ENCODE peak calls at places on chromosome 12, in six cellular contexts. C, X, N, Y, G and H are unnamed samples.

GRCh38 chr12:109946505-109946904 is 46.4 kb downstream of the TCHP start:
- DNase-seq in X (no peak), Y (no peak), C (no peak), G (no peak), N (no peak), H (no peak)

GRCh38 chr12:19971881-19972280 is 396.5 kb upstream of the PDE3A start:
- DNase-seq in N (no peak), X (no peak), Y (no peak), C (no peak), G (no peak), H (no peak)

GRCh38 chr12:124683330-124683662 is 115.9 kb upstream of the NCOR2 start:
- DNase-seq in Y (peak; percentile 57), N (no peak), C (no peak), X (no peak), G (no peak), H (no peak)

GRCh38 chr12:124713041-124713435 is 145.6 kb upstream of the NCOR2 start:
- DNase-seq in C (no peak), Y (no peak), G (peak; percentile 4), X (no peak), N (no peak), H (no peak)

GRCh38 chr12:122963928-122964240 is 2.4 kb downstream of the ABCB9 start:
- DNase-seq in N (no peak), G (no peak), Y (no peak), X (no peak), C (no peak), H (no peak)

GRCh38 chr12:50690923-50691322 is 73.0 kb upstream of the ATF1 start:
- DNase-seq in Y (peak; percentile 79), N (no peak), G (no peak), X (no peak), C (no peak), H (no peak)

GRCh38 chr12:49864817-49865090 is 21.8 kb upstream of the BCDIN3D start:
- DNase-seq in Y (no peak), G (no peak), X (no peak), C (no peak), N (no peak), H (no peak)

GRCh38 chr12:67433393-67434175 is 164.4 kb downstream of the CAND1 start:
- DNase-seq in N (peak; percentile 11), Y (no peak), G (no peak), X (no peak), C (no peak), H (no peak)

GRCh38 chr12:31861360-31861759 is 97.9 kb upstream of the RESF1 start:
- DNase-seq in Y (no peak), G (no peak), N (no peak), C (no peak), X (no peak), H (no peak)

GRCh38 chr12:27969901-27970390 is 2.6 kb downstream of the PTHLH start:
- DNase-seq in G (peak; percentile 25), X (no peak), C (peak; percentile 82), Y (peak; percentile 38), N (peak; percentile 52), H (peak; percentile 45)

GRCh38 chr12:19967001-19967400 is 401.3 kb upstream of the PDE3A start:
- DNase-seq in N (no peak), G (no peak), C (no peak), X (no peak), Y (no peak), H (no peak)

GRCh38 chr12:101703487-101703886 is 6.0 kb downstream of the CHPT1 start:
- DNase-seq in X (no peak), G (no peak), Y (no peak), C (no peak), N (peak; percentile 17), H (no peak)

GRCh38 chr12:77992760-77993159 is 162.1 kb downstream of the NAV3 start:
- DNase-seq in Y (no peak), X (no peak), N (no peak), C (no peak), G (no peak), H (no peak)

GRCh38 chr12:47549258-47549657 is 156.6 kb downstream of the RPAP3 start:
- DNase-seq in C (no peak), X (no peak), N (no peak), Y (no peak), G (no peak), H (no peak)

GRCh38 chr12:93944196-93944595 is 204.2 kb upstream of the PLXNC1 start:
- DNase-seq in C (no peak), X (no peak), Y (no peak), G (no peak), N (no peak), H (no peak)
- TF ChIP-seq RAD21 in C (no peak), X (no peak), Y (no peak), G (no peak), N (no peak), H (no peak)

DNA sequence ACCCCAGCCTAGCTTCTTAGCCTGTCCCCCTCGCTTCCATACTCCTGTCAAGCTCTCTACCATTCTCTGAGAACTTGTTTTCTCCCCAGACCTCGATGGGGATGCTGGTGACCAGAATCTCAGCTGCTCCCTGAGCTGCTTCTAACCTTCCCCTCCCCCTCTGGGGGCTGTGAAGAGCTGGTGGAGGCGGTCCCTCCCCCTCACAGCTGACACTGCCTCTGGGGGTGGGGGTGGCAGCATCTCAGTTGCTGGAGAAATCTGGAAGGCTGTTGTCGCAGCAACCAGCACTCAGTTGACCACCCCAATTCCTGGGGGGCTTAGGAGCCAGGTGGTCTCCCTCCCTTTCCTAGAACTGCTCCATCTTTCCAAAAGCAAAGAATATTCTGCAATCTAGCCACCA is 4.7 kb downstream of the PPP1R1A start:
- DNase-seq in N (no peak), G (no peak), Y (no peak), X (no peak), C (no peak), H (no peak)
- TF ChIP-seq SIN3A in N (no peak), G (no peak), Y (no peak), X (no peak), C (no peak), H (no peak)

GRCh38 chr12:2693204-2693860 is 101.4 kb upstream of the FKBP4 start:
- DNase-seq in C (no peak), X (no peak), Y (no peak), G (no peak), N (no peak), H (peak; percentile 8)
- H3K9ac ChIP-seq in C (no peak overlapping the region), X (no peak overlapping the region), Y (no peak overlapping the region), G (no peak overlapping the region), N (no peak overlapping the region), H (no peak overlapping the region)

GRCh38 chr12:115572440-115572839 is 705.1 kb downstream of the MED13L start:
- DNase-seq in N (no peak), Y (no peak), G (peak; percentile 86), C (no peak), X (no peak), H (no peak)
- TF ChIP-seq RAD21 in N (no peak), Y (no peak), G (peak; percentile 17), C (no peak), X (no peak), H (no peak)

GRCh38 chr12:52147367-52147972 is 44.3 kb downstream of the KRT80 start:
- DNase-seq in X (peak; percentile 58), N (peak; percentile 77), C (no peak), G (no peak), Y (peak; percentile 67), H (peak; percentile 99)
- TF ChIP-seq SIN3A in X (no peak), N (no peak), C (no peak), G (no peak), Y (no peak), H (no peak)

GRCh38 chr12:111434680-111435338 is 29.1 kb downstream of the SH2B3 start:
- DNase-seq in N (no peak), C (no peak), X (no peak), Y (no peak), G (peak; percentile 84), H (no peak)
- H3K9ac ChIP-seq in N (peak overlapping the region; percentile 9), C (no peak overlapping the region), X (no peak overlapping the region), Y (no peak overlapping the region), G (peak overlapping the region; percentile 64), H (no peak overlapping the region)